ENCODE peak calls at places on chromosomes 12 and 14, in four cellular contexts. One of them, this sample, is unnamed.
A peak's percentile ranks its signal among the peaks of the same experiment; 100 is the strongest.

GRCh38 chr12:28963554-28963953 is 185.5 kb upstream of the FAR2 start:
- DNase-seq in uterus: no peak
- DNase-seq in OCI-LY7: peak; percentile 11
- DNase-seq in dorsolateral prefrontal cortex: no peak
- DNase-seq in this sample: no peak

GRCh38 chr12:46921754-46922113 is 95.9 kb upstream of the SLC38A4 start:
- DNase-seq in OCI-LY7: no peak
- DNase-seq in uterus: peak; percentile 24
- DNase-seq in dorsolateral prefrontal cortex: no peak
- DNase-seq in this sample: no peak

GRCh38 chr12:110421701-110422100 is 18.2 kb upstream of the ANAPC7 start:
- DNase-seq in uterus: no peak
- DNase-seq in OCI-LY7: no peak
- DNase-seq in dorsolateral prefrontal cortex: no peak
- DNase-seq in this sample: no peak

GRCh38 chr12:112788205-112788604 is 3.3 kb upstream of the RPH3A start:
- DNase-seq in uterus: no peak
- DNase-seq in OCI-LY7: no peak
- DNase-seq in dorsolateral prefrontal cortex: no peak
- DNase-seq in this sample: no peak

GRCh38 chr14:60648934-60649814 is at the start of gene SIX1:
- DNase-seq in OCI-LY7: no peak
- DNase-seq in dorsolateral prefrontal cortex: no peak
- DNase-seq in uterus: peak; percentile 26
- DNase-seq in this sample: peak; percentile 80

GRCh38 chr14:23055621-23056256 is 1.6 kb downstream of the CDH24 start:
- DNase-seq in uterus: no peak
- DNase-seq in OCI-LY7: no peak
- DNase-seq in dorsolateral prefrontal cortex: no peak
- DNase-seq in this sample: no peak

GRCh38 chr12:107277850-107278249 is 184.5 kb upstream of the CRY1 start:
- DNase-seq in OCI-LY7: no peak
- DNase-seq in dorsolateral prefrontal cortex: no peak
- DNase-seq in uterus: no peak
- DNase-seq in this sample: no peak

GRCh38 chr12:116346751-116347150 is 69.3 kb upstream of the MED13L start:
- DNase-seq in uterus: no peak
- DNase-seq in dorsolateral prefrontal cortex: no peak
- DNase-seq in OCI-LY7: no peak
- DNase-seq in this sample: no peak

GRCh38 chr14:54420478-54421116 is 20.6 kb downstream of the CNIH1 start:
- DNase-seq in OCI-LY7: peak; percentile 35
- DNase-seq in dorsolateral prefrontal cortex: no peak
- DNase-seq in uterus: no peak
- DNase-seq in this sample: no peak

GRCh38 chr12:90611048-90611447 is 343.9 kb downstream of the CCER1 start:
- DNase-seq in dorsolateral prefrontal cortex: no peak
- DNase-seq in OCI-LY7: no peak
- DNase-seq in uterus: no peak
- DNase-seq in this sample: no peak

DNA sequence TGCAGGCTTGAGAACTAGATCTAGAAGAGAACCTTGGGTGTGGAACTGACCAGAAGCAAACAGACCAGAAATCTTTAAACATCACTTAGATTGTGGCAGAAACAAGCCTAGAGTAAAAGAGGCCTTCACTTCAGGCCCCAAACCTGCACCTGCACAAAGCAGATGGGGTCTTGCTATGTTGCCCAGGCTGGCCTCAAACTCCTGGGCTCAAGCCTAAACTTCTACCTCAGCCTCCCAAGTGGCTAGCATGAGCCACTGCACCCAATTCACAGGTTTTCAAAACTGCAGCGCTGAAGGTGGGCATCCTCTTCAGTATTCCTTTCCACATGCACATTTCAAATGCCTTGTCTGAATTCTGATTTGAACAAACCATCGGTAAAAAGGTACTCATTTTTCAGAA is 19.9 kb downstream of the MOK start:
- DNase-seq in dorsolateral prefrontal cortex: no peak
- DNase-seq in OCI-LY7: no peak
- DNase-seq in uterus: no peak
- DNase-seq in this sample: no peak
- TF ChIP-seq CTCF in dorsolateral prefrontal cortex: no peak
- TF ChIP-seq CTCF in OCI-LY7: no peak
- TF ChIP-seq CTCF in uterus: no peak
- TF ChIP-seq CTCF in this sample: no peak

GRCh38 chr12:54439521-54440255 is 20.6 kb upstream of the ITGA5 start:
- DNase-seq in uterus: no peak
- DNase-seq in dorsolateral prefrontal cortex: no peak
- DNase-seq in OCI-LY7: peak; percentile 64
- DNase-seq in this sample: peak; percentile 68
- TF ChIP-seq CTCF in uterus: peak; percentile 94
- TF ChIP-seq CTCF in dorsolateral prefrontal cortex: peak; percentile 59
- TF ChIP-seq CTCF in OCI-LY7: peak; percentile 94
- TF ChIP-seq CTCF in this sample: no peak

GRCh38 chr12:25970916-25971674 is 12.6 kb downstream of the RASSF8 start:
- DNase-seq in OCI-LY7: no peak
- DNase-seq in dorsolateral prefrontal cortex: no peak
- DNase-seq in uterus: no peak
- DNase-seq in this sample: no peak
- TF ChIP-seq CTCF in OCI-LY7: no peak
- TF ChIP-seq CTCF in dorsolateral prefrontal cortex: no peak
- TF ChIP-seq CTCF in uterus: no peak
- TF ChIP-seq CTCF in this sample: no peak

DNA sequence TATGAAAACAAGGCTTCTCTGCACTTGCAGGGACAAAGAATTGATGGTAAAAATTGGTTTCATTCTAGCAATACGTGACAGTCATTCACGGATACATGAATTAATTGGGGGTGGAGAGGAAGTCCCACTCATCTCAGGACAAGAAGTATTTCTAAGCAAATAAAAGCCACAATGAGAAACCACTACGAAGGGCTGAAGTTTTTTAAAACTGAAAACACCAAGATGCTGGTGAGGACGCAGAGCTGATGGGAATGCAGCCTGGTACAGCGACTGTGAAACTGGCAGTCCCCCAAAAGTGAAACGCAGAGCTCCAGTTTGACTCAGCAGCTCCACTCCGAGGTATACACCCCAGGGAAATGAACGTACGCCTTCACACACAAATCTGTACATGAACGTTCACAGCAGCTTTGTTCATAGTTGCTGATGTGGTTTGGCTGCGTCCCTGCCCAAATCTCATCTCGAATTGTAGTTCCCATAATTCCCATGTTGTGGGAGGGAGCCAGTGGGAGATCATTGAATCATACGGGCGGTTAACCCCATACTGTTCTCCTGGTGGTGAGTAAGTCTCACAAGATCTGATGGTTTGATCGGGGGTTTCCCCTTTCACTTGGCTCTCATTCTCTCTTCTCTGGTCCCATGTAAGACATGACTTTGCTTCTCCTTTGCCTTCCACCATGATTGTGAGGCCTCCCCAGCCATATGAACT is 89.0 kb downstream of the SCARB1 start:
- DNase-seq in dorsolateral prefrontal cortex: peak; percentile 72
- DNase-seq in uterus: peak; percentile 63
- DNase-seq in OCI-LY7: peak; percentile 45
- DNase-seq in this sample: peak; percentile 83
- TF ChIP-seq CTCF in dorsolateral prefrontal cortex: no peak
- TF ChIP-seq CTCF in uterus: no peak
- TF ChIP-seq CTCF in OCI-LY7: peak; percentile 11
- TF ChIP-seq CTCF in this sample: no peak